ENCODE peak calls at places on chromosomes 11 and 22, in nine cellular contexts. G, K, N, D, X, T, I, B and A are unnamed samples. For H3K4me1, the result is how much of the 10 kb centered on the place peaks cover.

GRCh38 chr11:49995559-49995958 is 13.2 kb upstream of the OR4C12 start:
- DNase-seq in D (peak), G (peak), N (no peak), K (no peak), B (peak), T (peak), I (peak), X (no peak), A (peak)

GRCh38 chr11:108160970-108161566 is 39.7 kb downstream of the ACAT1 start:
- DNase-seq in I (no peak), B (no peak), K (no peak), X (no peak), D (no peak), G (no peak), T (no peak), N (no peak), A (no peak)

GRCh38 chr11:2562897-2563215 is 118.0 kb downstream of the KCNQ1 start:
- DNase-seq in D (no peak), G (no peak), K (no peak), X (no peak), I (no peak), N (no peak), T (no peak), B (no peak), A (no peak)

GRCh38 chr11:93444671-93445073 is 98.5 kb downstream of the SMCO4 start:
- DNase-seq in X (no peak), I (no peak), N (no peak), T (peak), K (no peak), B (peak), G (peak), D (no peak), A (peak)

GRCh38 chr11:69874178-69874983 is 55.2 kb upstream of the FGF3 start:
- DNase-seq in N (no peak), B (no peak), T (no peak), X (no peak), K (peak), D (no peak), G (peak), I (no peak), A (peak)

GRCh38 chr22:39634530-39635399 is 64.2 kb downstream of the CACNA1I start:
- DNase-seq in T (peak), K (no peak), X (no peak), N (no peak), I (peak), B (no peak), G (no peak), D (peak), A (peak)

GRCh38 chr22:19195796-19196731 is 17.5 kb upstream of the SLC25A1 start:
- DNase-seq in N (no peak), G (no peak), D (no peak), B (no peak), T (no peak), K (no peak), I (no peak), X (peak), A (no peak)

GRCh38 chr11:74022541-74022940 is 13.7 kb upstream of the UCP3 start:
- DNase-seq in D (no peak), K (no peak), B (no peak), N (no peak), T (no peak), G (no peak), X (no peak), I (no peak), A (no peak)

GRCh38 chr11:116909245-116909644 is 71.8 kb upstream of the APOA1 start:
- DNase-seq in B (no peak), G (no peak), X (no peak), K (no peak), D (no peak), N (no peak), I (no peak), T (no peak), A (no peak)

GRCh38 chr11:27722945-27723344 is 22.7 kb upstream of the BDNF start:
- DNase-seq in G (no peak), I (no peak), N (no peak), T (peak), X (no peak), K (no peak), B (no peak), D (no peak), A (peak)

GRCh38 chr11:47669856-47670255 is 27.5 kb upstream of the MTCH2 start:
- DNase-seq in T (no peak), K (no peak), D (no peak), I (no peak), N (no peak), B (no peak), X (no peak), G (no peak), A (no peak)

GRCh38 chr11:83008581-83008923 is 63.1 kb downstream of the RAB30 start:
- DNase-seq in K (no peak), G (no peak), T (no peak), N (no peak), B (no peak), D (peak), X (no peak), I (no peak), A (no peak)

GRCh38 chr11:83007477-83007876 is 64.2 kb downstream of the RAB30 start:
- DNase-seq in X (no peak), D (no peak), I (no peak), K (no peak), N (no peak), T (no peak), B (no peak), G (no peak), A (no peak)

GRCh38 chr11:83009999-83010398 is 61.7 kb downstream of the RAB30 start:
- DNase-seq in N (no peak), T (no peak), G (no peak), B (no peak), D (no peak), I (no peak), K (no peak), X (no peak), A (no peak)

GRCh38 chr11:83006877-83007330 is 64.8 kb downstream of the RAB30 start:
- DNase-seq in D (no peak), B (no peak), I (no peak), N (no peak), X (no peak), T (no peak), G (no peak), K (no peak), A (no peak)

GRCh38 chr11:83007909-83008580 is 63.7 kb downstream of the RAB30 start:
- DNase-seq in I (peak), B (peak), K (peak), X (peak), T (peak), N (peak), D (no peak), G (peak), A (peak)
- TF ChIP-seq CTCF in I (no peak), B (no peak), K (no peak), X (no peak), T (no peak), N (no peak), D (no peak), G (no peak), A (no peak)

GRCh38 chr11:7611411-7611810 is 61.9 kb downstream of the CYB5R2 start:
- DNase-seq in G (no peak), N (no peak), I (no peak), K (no peak), T (no peak), X (no peak), B (no peak), D (no peak), A (no peak)

GRCh38 chr11:7613394-7613720 is 59.9 kb downstream of the CYB5R2 start:
- DNase-seq in T (no peak), D (no peak), B (no peak), N (no peak), I (no peak), K (no peak), X (no peak), G (no peak), A (no peak)

GRCh38 chr11:7612056-7612660 is 61.1 kb downstream of the CYB5R2 start:
- DNase-seq in I (no peak), X (no peak), B (no peak), T (no peak), N (no peak), K (no peak), D (no peak), G (peak), A (no peak)

GRCh38 chr11:7614656-7615055 is 58.6 kb downstream of the CYB5R2 start:
- DNase-seq in B (no peak), N (no peak), K (no peak), T (no peak), X (no peak), G (no peak), D (no peak), I (no peak), A (no peak)

DNA sequence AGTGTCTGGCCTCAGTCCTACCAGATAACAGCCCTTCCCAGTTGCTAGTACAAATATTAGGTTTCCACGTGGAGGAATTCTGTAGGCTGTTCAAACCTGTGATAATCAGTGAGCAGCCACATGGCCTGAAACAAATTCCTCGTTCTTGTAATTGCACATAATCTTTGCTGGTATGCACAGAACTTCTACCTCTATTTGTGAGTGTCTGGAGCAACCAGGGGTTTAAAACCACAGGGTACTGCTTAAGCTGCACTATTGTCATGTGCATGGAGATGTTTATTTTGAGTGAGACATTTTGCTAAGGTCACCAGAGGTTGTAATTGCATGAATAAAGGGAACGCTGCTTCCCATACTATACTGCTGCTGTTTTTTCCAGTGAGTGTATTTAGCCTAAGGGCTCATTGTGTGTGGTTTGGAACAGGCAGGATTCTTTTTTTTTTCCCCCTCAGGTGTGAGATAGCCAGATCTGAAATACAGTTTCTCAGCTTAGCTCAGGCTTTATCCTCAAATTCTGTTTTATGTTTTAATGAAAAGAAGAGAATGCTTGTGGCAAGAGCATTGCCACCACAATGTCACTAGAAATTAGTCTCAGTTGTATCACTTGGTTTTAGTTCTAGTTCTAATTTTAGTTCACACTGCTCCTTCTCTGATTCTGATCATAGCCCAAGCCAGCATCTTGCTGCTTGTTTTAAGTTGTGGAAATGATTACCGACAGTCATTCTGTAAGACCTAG is 60.5 kb downstream of the CYB5R2 start:
- DNase-seq in T (peak), D (no peak), N (no peak), B (peak), K (no peak), I (no peak), G (peak), X (no peak), A (no peak)
- H3K4me1 ChIP-seq in T (under half), D (under half), N (under half), B (under half), K (under half), I (under half), G (half or more), X (under half), A (under half)

GRCh38 chr11:124778281-124778680 is 16.2 kb upstream of the ESAM start:
- DNase-seq in G (no peak), T (no peak), I (no peak), B (no peak), D (no peak), N (no peak), X (no peak), K (no peak), A (no peak)
- TF ChIP-seq CTCF in G (peak), T (no peak), I (peak), B (peak), D (no peak), N (no peak), X (no peak), K (peak), A (peak)

GRCh38 chr22:37638351-37639069 is 959 bp upstream of the SH3BP1 start:
- DNase-seq in B (no peak), X (no peak), K (no peak), I (no peak), N (no peak), G (no peak), T (peak), D (no peak), A (peak)
- H3K4me1 ChIP-seq in B (under half), X (under half), K (half or more), I (under half), N (half or more), G (under half), T (half or more), D (under half), A (under half)

GRCh38 chr11:103920933-103921332 is 115.5 kb upstream of the DDI1 start:
- DNase-seq in N (no peak), G (no peak), B (no peak), K (no peak), D (peak), X (no peak), I (no peak), T (no peak), A (no peak)
- TF ChIP-seq CTCF in N (no peak), G (no peak), B (no peak), K (no peak), D (no peak), X (no peak), I (peak), T (no peak), A (peak)

DNA sequence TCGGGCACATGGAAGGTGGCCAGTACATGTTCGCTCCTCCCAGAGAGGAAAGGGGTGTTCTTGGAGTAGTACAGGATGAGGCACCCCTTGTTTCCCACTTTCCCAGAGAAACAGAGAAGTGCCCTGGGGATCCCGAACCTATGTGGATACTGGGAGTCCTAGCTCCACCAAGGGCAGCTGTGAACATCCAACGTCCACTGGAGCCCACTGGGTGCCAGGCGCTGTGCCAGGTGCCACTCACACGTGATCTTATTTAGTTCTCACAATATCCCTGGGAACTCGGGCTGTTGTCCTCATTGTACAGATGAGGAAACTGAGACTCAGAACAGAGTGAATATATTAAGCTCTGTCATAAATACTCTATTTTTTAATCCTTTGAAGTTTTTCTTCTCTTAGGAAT is 12.0 kb downstream of the SLCO2B1 start:
- DNase-seq in N (no peak), K (no peak), B (no peak), T (no peak), D (no peak), G (no peak), I (no peak), X (no peak), A (no peak)
- H3K4me1 ChIP-seq in N (under half), K (under half), B (under half), T (half or more), D (under half), G (half or more), I (under half), X (under half), A (under half)

DNA sequence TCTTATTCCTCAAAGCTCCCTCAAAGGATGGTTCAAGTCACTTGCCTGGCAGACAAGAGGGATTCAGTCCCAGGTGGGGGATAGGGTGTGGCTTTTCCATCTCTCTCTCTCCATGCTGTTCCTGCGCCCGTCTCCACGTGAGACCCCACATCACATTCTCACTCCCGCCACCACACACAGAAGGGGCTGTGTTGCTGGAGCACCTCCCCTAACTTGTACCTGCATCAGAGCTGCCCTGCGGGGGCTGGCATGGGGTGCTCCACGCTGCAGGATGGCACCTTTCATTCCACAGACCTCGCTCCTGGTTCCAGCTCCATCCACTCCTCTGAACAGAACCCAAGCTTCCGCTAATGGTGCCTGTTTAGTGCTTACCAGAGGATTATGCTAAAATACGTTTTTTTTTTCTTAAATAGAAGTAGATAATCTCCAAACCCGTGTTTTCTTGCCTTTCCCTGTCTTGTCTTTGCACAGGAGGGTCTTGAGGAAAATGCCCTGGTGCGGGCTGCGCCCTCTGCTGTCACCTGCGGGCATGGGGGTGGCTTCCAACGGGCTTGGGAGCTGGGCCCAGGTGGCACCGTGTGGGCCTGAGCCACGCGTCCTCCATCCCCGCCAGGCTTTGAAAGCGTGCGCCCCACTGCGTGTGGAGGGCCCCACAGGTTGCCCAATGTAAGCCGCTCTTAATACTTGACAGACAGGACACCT is 985.6 kb downstream of the BRD1 start:
- DNase-seq in I (no peak), K (no peak), G (no peak), N (no peak), T (no peak), B (no peak), X (peak), D (no peak), A (no peak)
- TF ChIP-seq CTCF in I (no peak), K (no peak), G (no peak), N (no peak), T (no peak), B (no peak), X (no peak), D (no peak), A (no peak)

GRCh38 chr22:36364255-36365019 is 23.3 kb downstream of the MYH9 start:
- DNase-seq in N (no peak), I (no peak), T (no peak), B (no peak), K (no peak), X (no peak), D (no peak), G (no peak), A (no peak)
- H3K4me1 ChIP-seq in N (half or more), I (half or more), T (half or more), B (half or more), K (half or more), X (half or more), D (half or more), G (half or more), A (half or more)

GRCh38 chr22:34410111-34410510 is 489.8 kb upstream of the LARGE1 start:
- DNase-seq in K (no peak), N (no peak), I (no peak), X (no peak), D (no peak), G (no peak), T (no peak), B (no peak), A (no peak)

GRCh38 chr22:34416321-34416900 is 496.1 kb upstream of the LARGE1 start:
- DNase-seq in G (no peak), K (no peak), X (no peak), N (no peak), D (no peak), T (no peak), B (no peak), I (no peak), A (peak)

GRCh38 chr22:34414467-34415440 is 494.5 kb upstream of the LARGE1 start:
- DNase-seq in G (peak), D (no peak), B (peak), T (peak), X (no peak), I (peak), K (no peak), N (no peak), A (peak)
- TF ChIP-seq CTCF in G (peak), D (no peak), B (no peak), T (peak), X (no peak), I (peak), K (peak), N (peak), A (peak)

DNA sequence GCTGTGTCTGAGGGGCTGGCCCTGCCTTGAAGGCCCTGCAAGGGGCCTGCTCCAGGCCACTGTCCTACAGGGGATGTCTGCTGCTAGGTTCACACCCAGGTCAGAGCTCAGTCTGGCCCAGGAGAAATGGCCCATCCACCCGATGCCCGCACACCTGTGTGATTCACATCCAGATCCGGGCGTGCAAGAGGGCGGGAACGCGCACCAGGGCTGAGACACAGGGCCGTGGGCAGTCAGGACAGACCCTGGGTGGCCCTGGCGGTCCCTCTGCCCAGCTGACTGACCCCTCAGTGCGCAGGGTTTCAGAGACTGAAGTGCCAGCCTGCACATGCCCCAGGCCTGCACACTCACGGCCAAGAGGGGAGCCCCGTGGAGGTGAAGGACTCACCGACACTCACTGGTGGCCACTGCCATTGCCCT is 7.4 kb downstream of the TOLLIP start:
- DNase-seq in X (no peak), T (no peak), K (no peak), N (no peak), D (no peak), B (no peak), G (no peak), I (no peak), A (peak)
- H3K4me1 ChIP-seq in X (half or more), T (half or more), K (half or more), N (half or more), D (under half), B (under half), G (under half), I (under half), A (under half)